ENCODE peak calls at places on chromosome X, in ten cellular contexts. Z, N, F, D, G, C, B, L, W and A are unnamed samples. For H3K4me1 and H3K9me3, the result is how much of the 10 kb centered on the place peaks cover.

GRCh38 chrX:42495139-42495538 is 282.8 kb downstream of the PPP1R2C start:
- DNase-seq in B (no peak), C (no peak), F (peak), Z (no peak), G (no peak), W (no peak), N (no peak), D (no peak), L (no peak), A (no peak)

GRCh38 chrX:70292788-70293187 is 2.9 kb downstream of the KIF4A start:
- DNase-seq in L (no peak), B (no peak), G (no peak), N (no peak), F (no peak), D (no peak), C (no peak), Z (no peak), W (no peak), A (no peak)

GRCh38 chrX:70762285-70762684 is 146.2 kb downstream of the TEX11 start:
- DNase-seq in F (no peak), W (no peak), Z (no peak), D (peak), G (no peak), L (no peak), B (no peak), N (no peak), C (no peak), A (no peak)

GRCh38 chrX:11460347-11460746 is 167.1 kb downstream of the AMELX start:
- DNase-seq in W (no peak), C (no peak), D (no peak), G (no peak), B (no peak), L (no peak), N (no peak), Z (no peak), F (no peak), A (no peak)

GRCh38 chrX:154046262-154046771 is 26.6 kb upstream of the IRAK1 start:
- DNase-seq in D (peak), Z (no peak), B (no peak), F (no peak), G (peak), C (no peak), W (peak), L (peak), N (peak), A (no peak)

GRCh38 chrX:30895331-30895730 is 6.3 kb upstream of the TAB3 start:
- DNase-seq in B (no peak), N (no peak), Z (no peak), C (no peak), D (no peak), L (no peak), G (no peak), F (no peak), W (no peak), A (no peak)

GRCh38 chrX:149631293-149632165 is at the start of gene TMEM185A:
- DNase-seq in D (peak), C (peak), L (peak), B (peak), W (peak), N (peak), F (peak), G (peak), Z (peak), A (peak)

GRCh38 chrX:71147496-71148277 is 3.0 kb downstream of the NLGN3 start:
- DNase-seq in F (no peak), G (no peak), L (no peak), N (no peak), C (no peak), B (no peak), W (no peak), D (no peak), Z (no peak), A (no peak)

GRCh38 chrX:24196509-24196908 is 47.0 kb downstream of the ZFX start:
- DNase-seq in B (no peak), N (no peak), W (no peak), D (no peak), C (no peak), Z (no peak), G (no peak), L (no peak), F (no peak), A (no peak)

GRCh38 chrX:47831788-47832187 is 4.9 kb upstream of the ZNF81 start:
- DNase-seq in G (no peak), C (peak), Z (peak), F (peak), W (peak), D (peak), B (peak), N (peak), L (no peak), A (peak)

GRCh38 chrX:134803551-134804183 is 145.4 kb upstream of the PLAC1 start:
- DNase-seq in W (no peak), F (peak), Z (no peak), C (no peak), N (no peak), B (peak), L (no peak), G (no peak), D (no peak), A (no peak)

GRCh38 chrX:129606918-129607317 is 47.8 kb downstream of the APLN start:
- DNase-seq in N (peak), C (no peak), G (no peak), Z (no peak), W (peak), D (peak), F (peak), L (peak), B (peak), A (no peak)

GRCh38 chrX:17617794-17618193 is 119.5 kb upstream of the SCML1 start:
- DNase-seq in N (no peak), L (no peak), C (no peak), G (no peak), F (no peak), B (no peak), W (peak), Z (no peak), D (no peak), A (no peak)
- H3K4me1 ChIP-seq in N (under half), L (under half), C (under half), G (under half), F (under half), B (under half), W (under half), Z (under half), D (under half), A (under half)

DNA sequence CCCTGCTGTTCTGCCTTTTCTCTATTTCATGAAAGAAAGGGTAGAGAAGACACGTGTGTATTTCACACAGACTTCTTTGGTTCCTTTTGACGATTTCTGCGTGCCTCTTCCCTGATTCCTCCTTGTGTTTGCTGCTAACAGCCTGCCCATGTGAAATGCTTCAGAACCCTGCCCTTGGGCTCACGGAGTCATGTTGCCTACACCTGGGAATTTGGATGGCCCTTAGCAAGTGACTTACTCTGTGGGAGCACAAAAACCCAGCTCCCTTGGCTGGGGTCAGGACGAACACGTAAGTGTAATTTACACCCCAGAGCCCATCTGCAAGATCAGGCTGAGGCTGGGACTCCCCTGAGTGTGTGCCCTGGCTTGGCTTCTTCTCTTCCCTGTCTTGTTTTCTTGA is 220.3 kb upstream of the BCOR start:
- DNase-seq in L (peak), W (no peak), Z (no peak), D (no peak), C (no peak), F (no peak), B (no peak), G (no peak), N (no peak), A (no peak)
- H3K9me3 ChIP-seq in L (under half), W (under half), Z (under half), D (under half), C (under half), F (under half), B (under half), G (under half), N (under half), A (under half)

GRCh38 chrX:125709532-125709931 is 389.9 kb downstream of the TEX13C start:
- DNase-seq in F (no peak), B (no peak), N (no peak), G (no peak), C (no peak), D (no peak), Z (no peak), W (no peak), L (no peak), A (peak)
- H3K4me1 ChIP-seq in F (under half), B (under half), N (under half), G (under half), C (under half), D (under half), Z (under half), W (under half), L (under half), A (under half)

GRCh38 chrX:45232139-45232538 is 31.5 kb upstream of the DIPK2B start:
- DNase-seq in L (no peak), C (no peak), N (no peak), G (no peak), Z (no peak), D (no peak), F (no peak), W (no peak), B (peak), A (no peak)

GRCh38 chrX:45229348-45229747 is 28.7 kb upstream of the DIPK2B start:
- DNase-seq in D (no peak), W (no peak), C (no peak), B (no peak), Z (no peak), F (no peak), N (no peak), L (no peak), G (no peak), A (no peak)

GRCh38 chrX:45228126-45228525 is 27.4 kb upstream of the DIPK2B start:
- DNase-seq in D (no peak), B (no peak), F (no peak), N (no peak), L (no peak), Z (no peak), C (no peak), G (no peak), W (no peak), A (no peak)

GRCh38 chrX:45233541-45233940 is 32.9 kb upstream of the DIPK2B start:
- DNase-seq in N (no peak), L (no peak), B (no peak), C (no peak), G (no peak), D (no peak), Z (no peak), F (no peak), W (no peak), A (no peak)

GRCh38 chrX:45230410-45230809 is 29.7 kb upstream of the DIPK2B start:
- DNase-seq in Z (no peak), W (no peak), G (no peak), F (no peak), C (no peak), N (no peak), B (no peak), D (no peak), L (no peak), A (no peak)
- H3K9me3 ChIP-seq in Z (under half), W (under half), G (under half), F (under half), C (under half), N (under half), B (under half), D (under half), L (under half), A (under half)